ENCODE peak calls at places on chromosomes 4 and X, in five cellular contexts. One of them, this sample, is unnamed.

GRCh38 chrX:17164936-17165335 is 210.1 kb upstream of the NHS start:
- DNase-seq in nephron progenitor cell: no peak
- DNase-seq in T-helper 1 cell: no peak
- DNase-seq in activated CD4-positive, alpha-beta T cell treated with anti-CD3 and anti-CD28 coated beads, Interleukin-2, amount 10 ng/mL, durations not matched to agents 7 days and 5 days: no peak
- DNase-seq in activated CD8-positive, alpha-beta memory T cell treated with anti-CD3 and anti-CD28 coated beads for 48 hours: no peak
- DNase-seq in this sample: no peak

GRCh38 chr4:1377606-1378261 is 28.5 kb downstream of the NKX1-1 start:
- DNase-seq in activated CD8-positive, alpha-beta memory T cell treated with anti-CD3 and anti-CD28 coated beads for 48 hours: no peak
- DNase-seq in activated CD4-positive, alpha-beta T cell treated with anti-CD3 and anti-CD28 coated beads, Interleukin-2, amount 10 ng/mL, durations not matched to agents 7 days and 5 days: no peak
- DNase-seq in nephron progenitor cell: peak; percentile 1
- DNase-seq in T-helper 1 cell: no peak
- DNase-seq in this sample: no peak

GRCh38 chr4:147360301-147360700 is 120.6 kb upstream of the EDNRA start:
- DNase-seq in T-helper 1 cell: no peak
- DNase-seq in activated CD8-positive, alpha-beta memory T cell treated with anti-CD3 and anti-CD28 coated beads for 48 hours: no peak
- DNase-seq in nephron progenitor cell: no peak
- DNase-seq in activated CD4-positive, alpha-beta T cell treated with anti-CD3 and anti-CD28 coated beads, Interleukin-2, amount 10 ng/mL, durations not matched to agents 7 days and 5 days: no peak
- DNase-seq in this sample: no peak

GRCh38 chrX:2690856-2691542 is at the start of gene CD99:
- DNase-seq in activated CD4-positive, alpha-beta T cell treated with anti-CD3 and anti-CD28 coated beads, Interleukin-2, amount 10 ng/mL, durations not matched to agents 7 days and 5 days: peak; percentile 90
- DNase-seq in activated CD8-positive, alpha-beta memory T cell treated with anti-CD3 and anti-CD28 coated beads for 48 hours: no peak
- DNase-seq in T-helper 1 cell: peak; percentile 88
- DNase-seq in nephron progenitor cell: peak; percentile 94
- DNase-seq in this sample: peak; percentile 72

GRCh38 chr4:84778041-84778440 is 188.4 kb downstream of the WDFY3 start:
- DNase-seq in activated CD4-positive, alpha-beta T cell treated with anti-CD3 and anti-CD28 coated beads, Interleukin-2, amount 10 ng/mL, durations not matched to agents 7 days and 5 days: no peak
- DNase-seq in T-helper 1 cell: no peak
- DNase-seq in nephron progenitor cell: no peak
- DNase-seq in activated CD8-positive, alpha-beta memory T cell treated with anti-CD3 and anti-CD28 coated beads for 48 hours: no peak
- DNase-seq in this sample: no peak

GRCh38 chrX:71870337-71871098 is 40.1 kb upstream of the NHSL2 start:
- DNase-seq in nephron progenitor cell: peak; percentile 21
- DNase-seq in T-helper 1 cell: no peak
- DNase-seq in activated CD8-positive, alpha-beta memory T cell treated with anti-CD3 and anti-CD28 coated beads for 48 hours: no peak
- DNase-seq in activated CD4-positive, alpha-beta T cell treated with anti-CD3 and anti-CD28 coated beads, Interleukin-2, amount 10 ng/mL, durations not matched to agents 7 days and 5 days: no peak
- DNase-seq in this sample: no peak

GRCh38 chr4:118410143-118410542 is 57.3 kb upstream of the PRSS12 start:
- DNase-seq in T-helper 1 cell: no peak
- DNase-seq in nephron progenitor cell: no peak
- DNase-seq in activated CD8-positive, alpha-beta memory T cell treated with anti-CD3 and anti-CD28 coated beads for 48 hours: no peak
- DNase-seq in activated CD4-positive, alpha-beta T cell treated with anti-CD3 and anti-CD28 coated beads, Interleukin-2, amount 10 ng/mL, durations not matched to agents 7 days and 5 days: no peak
- DNase-seq in this sample: no peak

GRCh38 chr4:19786616-19787015 is 465.1 kb upstream of the SLIT2 start:
- DNase-seq in activated CD4-positive, alpha-beta T cell treated with anti-CD3 and anti-CD28 coated beads, Interleukin-2, amount 10 ng/mL, durations not matched to agents 7 days and 5 days: no peak
- DNase-seq in activated CD8-positive, alpha-beta memory T cell treated with anti-CD3 and anti-CD28 coated beads for 48 hours: no peak
- DNase-seq in T-helper 1 cell: no peak
- DNase-seq in nephron progenitor cell: no peak
- DNase-seq in this sample: no peak

GRCh38 chrX:40132751-40133150 is 35.0 kb upstream of the BCOR start:
- DNase-seq in activated CD4-positive, alpha-beta T cell treated with anti-CD3 and anti-CD28 coated beads, Interleukin-2, amount 10 ng/mL, durations not matched to agents 7 days and 5 days: no peak
- DNase-seq in activated CD8-positive, alpha-beta memory T cell treated with anti-CD3 and anti-CD28 coated beads for 48 hours: no peak
- DNase-seq in nephron progenitor cell: no peak
- DNase-seq in T-helper 1 cell: no peak
- DNase-seq in this sample: no peak

GRCh38 chr4:6802050-6802449 is 19.5 kb downstream of the KIAA0232 start:
- DNase-seq in activated CD4-positive, alpha-beta T cell treated with anti-CD3 and anti-CD28 coated beads, Interleukin-2, amount 10 ng/mL, durations not matched to agents 7 days and 5 days: no peak
- DNase-seq in nephron progenitor cell: no peak
- DNase-seq in T-helper 1 cell: no peak
- DNase-seq in activated CD8-positive, alpha-beta memory T cell treated with anti-CD3 and anti-CD28 coated beads for 48 hours: no peak
- DNase-seq in this sample: no peak

GRCh38 chrX:153853180-153853901 is 23.0 kb upstream of the PDZD4 start:
- DNase-seq in T-helper 1 cell: no peak
- DNase-seq in nephron progenitor cell: no peak
- DNase-seq in activated CD4-positive, alpha-beta T cell treated with anti-CD3 and anti-CD28 coated beads, Interleukin-2, amount 10 ng/mL, durations not matched to agents 7 days and 5 days: no peak
- DNase-seq in activated CD8-positive, alpha-beta memory T cell treated with anti-CD3 and anti-CD28 coated beads for 48 hours: no peak
- DNase-seq in this sample: no peak

GRCh38 chr4:85860066-85860465 is 385.1 kb downstream of the ARHGAP24 start:
- DNase-seq in activated CD4-positive, alpha-beta T cell treated with anti-CD3 and anti-CD28 coated beads, Interleukin-2, amount 10 ng/mL, durations not matched to agents 7 days and 5 days: no peak
- DNase-seq in activated CD8-positive, alpha-beta memory T cell treated with anti-CD3 and anti-CD28 coated beads for 48 hours: no peak
- DNase-seq in nephron progenitor cell: no peak
- DNase-seq in T-helper 1 cell: no peak
- DNase-seq in this sample: no peak

GRCh38 chr4:177879851-177880250 is 437.6 kb upstream of the AGA start:
- DNase-seq in activated CD4-positive, alpha-beta T cell treated with anti-CD3 and anti-CD28 coated beads, Interleukin-2, amount 10 ng/mL, durations not matched to agents 7 days and 5 days: no peak
- DNase-seq in nephron progenitor cell: no peak
- DNase-seq in T-helper 1 cell: no peak
- DNase-seq in activated CD8-positive, alpha-beta memory T cell treated with anti-CD3 and anti-CD28 coated beads for 48 hours: no peak
- DNase-seq in this sample: no peak

GRCh38 chr4:113636438-113636818 is 125.1 kb downstream of the CAMK2D start:
- DNase-seq in activated CD8-positive, alpha-beta memory T cell treated with anti-CD3 and anti-CD28 coated beads for 48 hours: no peak
- DNase-seq in activated CD4-positive, alpha-beta T cell treated with anti-CD3 and anti-CD28 coated beads, Interleukin-2, amount 10 ng/mL, durations not matched to agents 7 days and 5 days: peak; percentile 39
- DNase-seq in T-helper 1 cell: peak; percentile 46
- DNase-seq in nephron progenitor cell: no peak
- DNase-seq in this sample: no peak

GRCh38 chrX:131588995-131589394 is 45.1 kb downstream of the OR13H1 start:
- DNase-seq in activated CD4-positive, alpha-beta T cell treated with anti-CD3 and anti-CD28 coated beads, Interleukin-2, amount 10 ng/mL, durations not matched to agents 7 days and 5 days: no peak
- DNase-seq in T-helper 1 cell: no peak
- DNase-seq in activated CD8-positive, alpha-beta memory T cell treated with anti-CD3 and anti-CD28 coated beads for 48 hours: no peak
- DNase-seq in nephron progenitor cell: peak; percentile 20
- DNase-seq in this sample: no peak

GRCh38 chr4:83639849-83640493 is 104.1 kb downstream of the GPAT3 start:
- DNase-seq in nephron progenitor cell: peak; percentile 61
- DNase-seq in activated CD4-positive, alpha-beta T cell treated with anti-CD3 and anti-CD28 coated beads, Interleukin-2, amount 10 ng/mL, durations not matched to agents 7 days and 5 days: peak; percentile 76
- DNase-seq in activated CD8-positive, alpha-beta memory T cell treated with anti-CD3 and anti-CD28 coated beads for 48 hours: peak; percentile 4
- DNase-seq in T-helper 1 cell: peak; percentile 58
- DNase-seq in this sample: peak; percentile 67

GRCh38 chrX:46627044-46627443 is 53.5 kb downstream of the CHST7 start:
- DNase-seq in activated CD4-positive, alpha-beta T cell treated with anti-CD3 and anti-CD28 coated beads, Interleukin-2, amount 10 ng/mL, durations not matched to agents 7 days and 5 days: no peak
- DNase-seq in T-helper 1 cell: no peak
- DNase-seq in activated CD8-positive, alpha-beta memory T cell treated with anti-CD3 and anti-CD28 coated beads for 48 hours: no peak
- DNase-seq in nephron progenitor cell: no peak
- DNase-seq in this sample: no peak

GRCh38 chr4:139144161-139144859 is 32.7 kb downstream of the ELF2 start:
- DNase-seq in nephron progenitor cell: peak; percentile 18
- DNase-seq in activated CD8-positive, alpha-beta memory T cell treated with anti-CD3 and anti-CD28 coated beads for 48 hours: no peak
- DNase-seq in activated CD4-positive, alpha-beta T cell treated with anti-CD3 and anti-CD28 coated beads, Interleukin-2, amount 10 ng/mL, durations not matched to agents 7 days and 5 days: no peak
- DNase-seq in T-helper 1 cell: no peak
- DNase-seq in this sample: no peak

GRCh38 chr4:173040200-173040599 is 128.4 kb upstream of the GALNT7 start:
- DNase-seq in T-helper 1 cell: no peak
- DNase-seq in activated CD8-positive, alpha-beta memory T cell treated with anti-CD3 and anti-CD28 coated beads for 48 hours: no peak
- DNase-seq in nephron progenitor cell: no peak
- DNase-seq in activated CD4-positive, alpha-beta T cell treated with anti-CD3 and anti-CD28 coated beads, Interleukin-2, amount 10 ng/mL, durations not matched to agents 7 days and 5 days: no peak
- DNase-seq in this sample: no peak

GRCh38 chr4:139014391-139015268 is 951 bp upstream of the NOCT start:
- DNase-seq in nephron progenitor cell: no peak
- DNase-seq in activated CD4-positive, alpha-beta T cell treated with anti-CD3 and anti-CD28 coated beads, Interleukin-2, amount 10 ng/mL, durations not matched to agents 7 days and 5 days: no peak
- DNase-seq in activated CD8-positive, alpha-beta memory T cell treated with anti-CD3 and anti-CD28 coated beads for 48 hours: no peak
- DNase-seq in T-helper 1 cell: peak; percentile 28
- DNase-seq in this sample: peak; percentile 57

GRCh38 chr4:148126825-148127224 is 315.4 kb downstream of the NR3C2 start:
- DNase-seq in T-helper 1 cell: no peak
- DNase-seq in activated CD8-positive, alpha-beta memory T cell treated with anti-CD3 and anti-CD28 coated beads for 48 hours: no peak
- DNase-seq in activated CD4-positive, alpha-beta T cell treated with anti-CD3 and anti-CD28 coated beads, Interleukin-2, amount 10 ng/mL, durations not matched to agents 7 days and 5 days: no peak
- DNase-seq in nephron progenitor cell: no peak
- DNase-seq in this sample: no peak

GRCh38 chrX:17432158-17432557 is 57.2 kb downstream of the NHS start:
- DNase-seq in T-helper 1 cell: no peak
- DNase-seq in activated CD4-positive, alpha-beta T cell treated with anti-CD3 and anti-CD28 coated beads, Interleukin-2, amount 10 ng/mL, durations not matched to agents 7 days and 5 days: no peak
- DNase-seq in activated CD8-positive, alpha-beta memory T cell treated with anti-CD3 and anti-CD28 coated beads for 48 hours: no peak
- DNase-seq in nephron progenitor cell: no peak
- DNase-seq in this sample: no peak

GRCh38 chrX:74118503-74118902 is 185.5 kb upstream of the ZCCHC13 start:
- DNase-seq in activated CD4-positive, alpha-beta T cell treated with anti-CD3 and anti-CD28 coated beads, Interleukin-2, amount 10 ng/mL, durations not matched to agents 7 days and 5 days: no peak
- DNase-seq in nephron progenitor cell: no peak
- DNase-seq in activated CD8-positive, alpha-beta memory T cell treated with anti-CD3 and anti-CD28 coated beads for 48 hours: no peak
- DNase-seq in T-helper 1 cell: no peak
- DNase-seq in this sample: no peak

GRCh38 chrX:41110801-41111625 is 25.8 kb downstream of the USP9X start:
- DNase-seq in nephron progenitor cell: no peak
- DNase-seq in T-helper 1 cell: no peak
- DNase-seq in activated CD8-positive, alpha-beta memory T cell treated with anti-CD3 and anti-CD28 coated beads for 48 hours: no peak
- DNase-seq in activated CD4-positive, alpha-beta T cell treated with anti-CD3 and anti-CD28 coated beads, Interleukin-2, amount 10 ng/mL, durations not matched to agents 7 days and 5 days: no peak
- DNase-seq in this sample: no peak

GRCh38 chrX:81168391-81168790 is 33.3 kb downstream of the HMGN5 start:
- DNase-seq in nephron progenitor cell: no peak
- DNase-seq in activated CD4-positive, alpha-beta T cell treated with anti-CD3 and anti-CD28 coated beads, Interleukin-2, amount 10 ng/mL, durations not matched to agents 7 days and 5 days: no peak
- DNase-seq in T-helper 1 cell: no peak
- DNase-seq in activated CD8-positive, alpha-beta memory T cell treated with anti-CD3 and anti-CD28 coated beads for 48 hours: no peak
- DNase-seq in this sample: no peak

GRCh38 chr4:184955636-184956035 is 62.7 kb upstream of the HELT start:
- DNase-seq in activated CD8-positive, alpha-beta memory T cell treated with anti-CD3 and anti-CD28 coated beads for 48 hours: no peak
- DNase-seq in nephron progenitor cell: peak; percentile 24
- DNase-seq in activated CD4-positive, alpha-beta T cell treated with anti-CD3 and anti-CD28 coated beads, Interleukin-2, amount 10 ng/mL, durations not matched to agents 7 days and 5 days: no peak
- DNase-seq in T-helper 1 cell: no peak
- DNase-seq in this sample: no peak

GRCh38 chr4:159765402-159765801 is 662.5 kb downstream of the RAPGEF2 start:
- DNase-seq in activated CD4-positive, alpha-beta T cell treated with anti-CD3 and anti-CD28 coated beads, Interleukin-2, amount 10 ng/mL, durations not matched to agents 7 days and 5 days: no peak
- DNase-seq in nephron progenitor cell: no peak
- DNase-seq in T-helper 1 cell: no peak
- DNase-seq in activated CD8-positive, alpha-beta memory T cell treated with anti-CD3 and anti-CD28 coated beads for 48 hours: no peak
- DNase-seq in this sample: no peak